ENCODE peak calls at places on chromosomes 5 and 9, in seven cellular contexts. Q, K, T, F, G, X and E are unnamed samples.
A peak's percentile ranks its signal among the peaks of the same experiment; 100 is the strongest.

GRCh38 chr5:180436936-180437335 is 57.2 kb upstream of the CNOT6 start:
- DNase-seq in Q (peak; percentile 42), K (no peak), T (no peak), F (no peak), G (no peak), X (no peak), E (no peak)

GRCh38 chr9:122835313-122835731 is 6.9 kb upstream of the PDCL start:
- DNase-seq in Q (no peak), K (no peak), T (no peak), F (no peak), G (no peak), X (peak; percentile 57), E (no peak)

GRCh38 chr5:127358782-127359181 is 68.2 kb downstream of the MEGF10 start:
- DNase-seq in Q (no peak), K (peak; percentile 28), T (no peak), F (no peak), G (no peak), X (no peak), E (peak; percentile 47)

GRCh38 chr5:76544268-76544926 is 78.8 kb downstream of the F2RL2 start:
- DNase-seq in Q (no peak), K (no peak), T (peak; percentile 45), F (peak; percentile 2), G (no peak), X (peak; percentile 73), E (no peak)

GRCh38 chr9:73080110-73080683 is 71.5 kb upstream of the ANXA1 start:
- DNase-seq in Q (no peak), K (no peak), T (no peak), F (no peak), G (no peak), X (no peak), E (no peak)

GRCh38 chr5:177347699-177348098 is 3.8 kb downstream of the LMAN2 start:
- DNase-seq in Q (no peak), K (no peak), T (no peak), F (no peak), G (no peak), X (no peak), E (no peak)

GRCh38 chr5:83767409-83767992 is 46.8 kb upstream of the HAPLN1 start:
- DNase-seq in Q (no peak), K (no peak), T (no peak), F (no peak), G (no peak), X (no peak), E (no peak)

GRCh38 chr5:179267671-179268071 is 77.6 kb downstream of the ADAMTS2 start:
- DNase-seq in Q (no peak), K (no peak), T (no peak), F (no peak), G (no peak), X (no peak), E (no peak)

GRCh38 chr9:36292641-36293040 is 34.4 kb upstream of the GNE start:
- DNase-seq in Q (no peak), K (no peak), T (no peak), F (no peak), G (no peak), X (no peak), E (no peak)

GRCh38 chr5:172688735-172689572 is 47.9 kb downstream of the NEURL1B start:
- DNase-seq in Q (peak; percentile 81), K (no peak), T (peak; percentile 25), F (no peak), G (peak; percentile 12), X (peak; percentile 68), E (no peak)

GRCh38 chr5:79512692-79513518 is 1.0 kb downstream of the HOMER1 start:
- DNase-seq in Q (no peak), K (no peak), T (peak; percentile 4), F (no peak), G (no peak), X (no peak), E (no peak)

GRCh38 chr5:6485441-6485840 is 36.8 kb downstream of the UBE2QL1 start:
- DNase-seq in Q (no peak), K (no peak), T (no peak), F (no peak), G (no peak), X (no peak), E (no peak)

GRCh38 chr5:24222866-24223265 is 421.9 kb downstream of the CDH10 start:
- DNase-seq in Q (no peak), K (no peak), T (no peak), F (no peak), G (no peak), X (no peak), E (peak; percentile 39)